ENCODE peak calls at places on chromosome 9, in ten cellular contexts. One of them, this sample, is unnamed.

GRCh38 chr9:130845901-130846381 is 10.9 kb downstream of the ABL1 start:
- DNase-seq in GM13976: no peak
- DNase-seq in NCI-H1105 treated with DMSO at 0.1 percent for 48 hours: no peak
- DNase-seq in retina: peak
- DNase-seq in GM10248: no peak
- DNase-seq in T-helper 17 cell: no peak
- DNase-seq in GM18507: no peak
- DNase-seq in GM03348: peak
- DNase-seq in NCI-H187 treated with DMSO at 0.1 percent for 48 hours: no peak
- DNase-seq in ELF-1: no peak
- DNase-seq in this sample: no peak

GRCh38 chr9:105063665-105064247 is 135.8 kb upstream of the ABCA1 start:
- DNase-seq in T-helper 17 cell: no peak
- DNase-seq in retina: peak
- DNase-seq in NCI-H187 treated with DMSO at 0.1 percent for 48 hours: no peak
- DNase-seq in GM13976: no peak
- DNase-seq in GM18507: no peak
- DNase-seq in NCI-H1105 treated with DMSO at 0.1 percent for 48 hours: no peak
- DNase-seq in GM10248: no peak
- DNase-seq in ELF-1: peak
- DNase-seq in GM03348: peak
- DNase-seq in this sample: peak

GRCh38 chr9:99055384-99055783 is 49.5 kb upstream of the TGFBR1 start:
- DNase-seq in GM10248: no peak
- DNase-seq in retina: no peak
- DNase-seq in GM03348: no peak
- DNase-seq in ELF-1: no peak
- DNase-seq in T-helper 17 cell: no peak
- DNase-seq in GM13976: no peak
- DNase-seq in GM18507: no peak
- DNase-seq in NCI-H187 treated with DMSO at 0.1 percent for 48 hours: no peak
- DNase-seq in NCI-H1105 treated with DMSO at 0.1 percent for 48 hours: no peak
- DNase-seq in this sample: no peak

GRCh38 chr9:114048533-114049452 is 29.3 kb downstream of the AMBP start:
- DNase-seq in GM18507: no peak
- DNase-seq in NCI-H187 treated with DMSO at 0.1 percent for 48 hours: no peak
- DNase-seq in retina: no peak
- DNase-seq in GM13976: no peak
- DNase-seq in GM10248: no peak
- DNase-seq in GM03348: no peak
- DNase-seq in ELF-1: no peak
- DNase-seq in T-helper 17 cell: no peak
- DNase-seq in NCI-H1105 treated with DMSO at 0.1 percent for 48 hours: no peak
- DNase-seq in this sample: no peak

GRCh38 chr9:127767909-127768331 is 10.5 kb downstream of the SH2D3C start:
- DNase-seq in T-helper 17 cell: no peak
- DNase-seq in GM10248: no peak
- DNase-seq in GM13976: no peak
- DNase-seq in NCI-H187 treated with DMSO at 0.1 percent for 48 hours: no peak
- DNase-seq in ELF-1: peak
- DNase-seq in GM18507: no peak
- DNase-seq in NCI-H1105 treated with DMSO at 0.1 percent for 48 hours: no peak
- DNase-seq in retina: no peak
- DNase-seq in GM03348: no peak
- DNase-seq in this sample: no peak

GRCh38 chr9:69009708-69010107 is 4.2 kb downstream of the PRKACG start:
- DNase-seq in ELF-1: no peak
- DNase-seq in NCI-H1105 treated with DMSO at 0.1 percent for 48 hours: no peak
- DNase-seq in GM03348: no peak
- DNase-seq in GM10248: no peak
- DNase-seq in retina: no peak
- DNase-seq in GM13976: no peak
- DNase-seq in T-helper 17 cell: no peak
- DNase-seq in NCI-H187 treated with DMSO at 0.1 percent for 48 hours: no peak
- DNase-seq in GM18507: no peak
- DNase-seq in this sample: no peak

GRCh38 chr9:115969096-115969495 is 184.5 kb upstream of the PAPPA start:
- DNase-seq in GM18507: no peak
- DNase-seq in T-helper 17 cell: no peak
- DNase-seq in retina: no peak
- DNase-seq in NCI-H1105 treated with DMSO at 0.1 percent for 48 hours: no peak
- DNase-seq in NCI-H187 treated with DMSO at 0.1 percent for 48 hours: no peak
- DNase-seq in ELF-1: no peak
- DNase-seq in GM13976: no peak
- DNase-seq in GM03348: no peak
- DNase-seq in GM10248: no peak
- DNase-seq in this sample: no peak

GRCh38 chr9:82354260-82354659 is 365.7 kb downstream of the SPATA31D1 start:
- DNase-seq in GM03348: peak
- DNase-seq in T-helper 17 cell: no peak
- DNase-seq in NCI-H1105 treated with DMSO at 0.1 percent for 48 hours: no peak
- DNase-seq in NCI-H187 treated with DMSO at 0.1 percent for 48 hours: no peak
- DNase-seq in GM18507: no peak
- DNase-seq in ELF-1: no peak
- DNase-seq in GM13976: no peak
- DNase-seq in retina: no peak
- DNase-seq in GM10248: no peak
- DNase-seq in this sample: peak

GRCh38 chr9:123609844-123610243 is 253.8 kb downstream of the CRB2 start:
- DNase-seq in NCI-H1105 treated with DMSO at 0.1 percent for 48 hours: no peak
- DNase-seq in GM03348: no peak
- DNase-seq in T-helper 17 cell: no peak
- DNase-seq in GM10248: no peak
- DNase-seq in NCI-H187 treated with DMSO at 0.1 percent for 48 hours: no peak
- DNase-seq in retina: no peak
- DNase-seq in GM18507: no peak
- DNase-seq in GM13976: no peak
- DNase-seq in ELF-1: no peak
- DNase-seq in this sample: no peak

GRCh38 chr9:110123364-110124095 is 84.4 kb downstream of the C9orf152 start:
- DNase-seq in GM10248: no peak
- DNase-seq in ELF-1: no peak
- DNase-seq in retina: no peak
- DNase-seq in NCI-H187 treated with DMSO at 0.1 percent for 48 hours: no peak
- DNase-seq in NCI-H1105 treated with DMSO at 0.1 percent for 48 hours: no peak
- DNase-seq in GM13976: no peak
- DNase-seq in GM18507: no peak
- DNase-seq in GM03348: peak
- DNase-seq in T-helper 17 cell: no peak
- DNase-seq in this sample: no peak

GRCh38 chr9:34560574-34561229 is 28.8 kb downstream of the CNTFR start:
- DNase-seq in GM10248: no peak
- DNase-seq in ELF-1: no peak
- DNase-seq in GM18507: no peak
- DNase-seq in NCI-H1105 treated with DMSO at 0.1 percent for 48 hours: no peak
- DNase-seq in retina: no peak
- DNase-seq in GM13976: no peak
- DNase-seq in NCI-H187 treated with DMSO at 0.1 percent for 48 hours: no peak
- DNase-seq in GM03348: no peak
- DNase-seq in T-helper 17 cell: no peak
- DNase-seq in this sample: no peak

GRCh38 chr9:113844466-113844865 is 31.6 kb upstream of the ZNF618 start:
- DNase-seq in GM13976: no peak
- DNase-seq in GM03348: no peak
- DNase-seq in GM10248: no peak
- DNase-seq in T-helper 17 cell: no peak
- DNase-seq in NCI-H187 treated with DMSO at 0.1 percent for 48 hours: no peak
- DNase-seq in GM18507: no peak
- DNase-seq in retina: no peak
- DNase-seq in ELF-1: no peak
- DNase-seq in NCI-H1105 treated with DMSO at 0.1 percent for 48 hours: no peak
- DNase-seq in this sample: no peak

GRCh38 chr9:3410461-3410860 is 115.3 kb downstream of the RFX3 start:
- DNase-seq in GM18507: no peak
- DNase-seq in ELF-1: no peak
- DNase-seq in retina: no peak
- DNase-seq in GM03348: no peak
- DNase-seq in NCI-H187 treated with DMSO at 0.1 percent for 48 hours: no peak
- DNase-seq in GM10248: no peak
- DNase-seq in NCI-H1105 treated with DMSO at 0.1 percent for 48 hours: no peak
- DNase-seq in GM13976: no peak
- DNase-seq in T-helper 17 cell: no peak
- DNase-seq in this sample: no peak

GRCh38 chr9:134325096-134325812 is 1.0 kb upstream of the RXRA start:
- DNase-seq in NCI-H187 treated with DMSO at 0.1 percent for 48 hours: no peak
- DNase-seq in ELF-1: peak
- DNase-seq in GM13976: peak
- DNase-seq in GM18507: no peak
- DNase-seq in NCI-H1105 treated with DMSO at 0.1 percent for 48 hours: no peak
- DNase-seq in GM10248: no peak
- DNase-seq in retina: peak
- DNase-seq in T-helper 17 cell: no peak
- DNase-seq in GM03348: peak
- DNase-seq in this sample: no peak

GRCh38 chr9:131546336-131547084 is 1.2 kb downstream of the PRRT1B start:
- DNase-seq in GM13976: peak
- DNase-seq in NCI-H1105 treated with DMSO at 0.1 percent for 48 hours: peak
- DNase-seq in retina: peak
- DNase-seq in GM10248: no peak
- DNase-seq in GM03348: peak
- DNase-seq in ELF-1: peak
- DNase-seq in NCI-H187 treated with DMSO at 0.1 percent for 48 hours: no peak
- DNase-seq in GM18507: no peak
- DNase-seq in T-helper 17 cell: no peak
- DNase-seq in this sample: no peak

GRCh38 chr9:108850293-108850897 is 5.4 kb downstream of the ACTL7B start:
- DNase-seq in T-helper 17 cell: no peak
- DNase-seq in retina: no peak
- DNase-seq in GM03348: peak
- DNase-seq in GM18507: no peak
- DNase-seq in GM13976: no peak
- DNase-seq in ELF-1: no peak
- DNase-seq in NCI-H1105 treated with DMSO at 0.1 percent for 48 hours: peak
- DNase-seq in GM10248: no peak
- DNase-seq in NCI-H187 treated with DMSO at 0.1 percent for 48 hours: no peak
- DNase-seq in this sample: no peak

GRCh38 chr9:120099064-120099463 is 480.9 kb downstream of the CDK5RAP2 start:
- DNase-seq in GM18507: no peak
- DNase-seq in NCI-H1105 treated with DMSO at 0.1 percent for 48 hours: no peak
- DNase-seq in GM10248: no peak
- DNase-seq in retina: no peak
- DNase-seq in T-helper 17 cell: no peak
- DNase-seq in NCI-H187 treated with DMSO at 0.1 percent for 48 hours: no peak
- DNase-seq in GM03348: no peak
- DNase-seq in GM13976: no peak
- DNase-seq in ELF-1: no peak
- DNase-seq in this sample: no peak

GRCh38 chr9:3497406-3497805 is 28.4 kb downstream of the RFX3 start:
- DNase-seq in NCI-H187 treated with DMSO at 0.1 percent for 48 hours: no peak
- DNase-seq in retina: no peak
- DNase-seq in GM10248: no peak
- DNase-seq in ELF-1: no peak
- DNase-seq in GM13976: no peak
- DNase-seq in GM18507: no peak
- DNase-seq in NCI-H1105 treated with DMSO at 0.1 percent for 48 hours: no peak
- DNase-seq in T-helper 17 cell: no peak
- DNase-seq in GM03348: peak
- DNase-seq in this sample: no peak

GRCh38 chr9:98973546-98973921 is 29.8 kb downstream of the COL15A1 start:
- DNase-seq in GM13976: no peak
- DNase-seq in GM18507: no peak
- DNase-seq in NCI-H187 treated with DMSO at 0.1 percent for 48 hours: no peak
- DNase-seq in ELF-1: no peak
- DNase-seq in T-helper 17 cell: no peak
- DNase-seq in GM10248: no peak
- DNase-seq in retina: no peak
- DNase-seq in NCI-H1105 treated with DMSO at 0.1 percent for 48 hours: no peak
- DNase-seq in GM03348: no peak
- DNase-seq in this sample: no peak

GRCh38 chr9:15509931-15510788 is 610 bp downstream of the PSIP1 start:
- DNase-seq in ELF-1: peak
- DNase-seq in NCI-H187 treated with DMSO at 0.1 percent for 48 hours: no peak
- DNase-seq in GM18507: peak
- DNase-seq in NCI-H1105 treated with DMSO at 0.1 percent for 48 hours: peak
- DNase-seq in retina: peak
- DNase-seq in GM03348: peak
- DNase-seq in T-helper 17 cell: peak
- DNase-seq in GM10248: peak
- DNase-seq in GM13976: peak
- DNase-seq in this sample: no peak

GRCh38 chr9:124491049-124491975 is 15.9 kb downstream of the NR5A1 start:
- DNase-seq in T-helper 17 cell: no peak
- DNase-seq in NCI-H1105 treated with DMSO at 0.1 percent for 48 hours: no peak
- DNase-seq in NCI-H187 treated with DMSO at 0.1 percent for 48 hours: no peak
- DNase-seq in GM13976: no peak
- DNase-seq in GM18507: no peak
- DNase-seq in retina: no peak
- DNase-seq in GM03348: no peak
- DNase-seq in ELF-1: no peak
- DNase-seq in GM10248: no peak
- DNase-seq in this sample: no peak